ENCODE peak calls at places on chromosomes 6 and 20, in six cellular contexts. Q is Calu3; L is neural crest cell; P is NCI-H69; F is lower lobe of right lung; K is activated CD4-positive, alpha-beta T cell treated with anti-CD3 and anti-CD28 coated beads for 1 hour. X is an unnamed sample.

GRCh38 chr6:56770011-56770520 is 127.4 kb upstream of the DST start:
- DNase-seq in K (no peak), F (no peak), Q (no peak), L (no peak), P (no peak), X (no peak)

GRCh38 chr20:40996326-40996725 is 32.3 kb upstream of the TOP1 start:
- DNase-seq in L (no peak), F (no peak), Q (no peak), K (no peak), P (no peak), X (no peak)

GRCh38 chr6:149397384-149397783 is 2.7 kb upstream of the SUMO4 start:
- DNase-seq in P (no peak), F (no peak), L (no peak), K (no peak), Q (no peak), X (no peak)

GRCh38 chr20:50189681-50190250 is 864 bp upstream of the CEBPB start:
- DNase-seq in F (peak; percentile 85), P (peak; percentile 48), L (no peak), K (peak; percentile 19), Q (no peak), X (no peak)

GRCh38 chr6:157510329-157511188 is 129.6 kb downstream of the ZDHHC14 start:
- DNase-seq in Q (no peak), L (no peak), F (no peak), P (no peak), K (no peak), X (peak; percentile 53)

GRCh38 chr6:139137716-139138115 is 2.8 kb downstream of the HECA start:
- DNase-seq in P (no peak), K (no peak), F (no peak), L (no peak), Q (no peak), X (no peak)

GRCh38 chr6:150336299-150336698 is 32.5 kb upstream of the IYD start:
- DNase-seq in F (no peak), P (peak; percentile 88), Q (peak; percentile 14), L (no peak), K (no peak), X (no peak)

GRCh38 chr20:51826372-51826771 is 24.1 kb upstream of the SALL4 start:
- DNase-seq in P (peak; percentile 13), K (no peak), F (no peak), Q (no peak), L (no peak), X (no peak)

X was measured in HL-60.